ENCODE peak calls at places on chromosome 1, in five cellular contexts. One of them, this sample, is unnamed.

GRCh38 chr1:8412183-8412831 is 94.4 kb downstream of the SLC45A1 start:
- DNase-seq in mucosa of descending colon: no peak
- DNase-seq in GM13976: no peak
- DNase-seq in IMR-90: peak; percentile 91
- DNase-seq in neural progenitor cell: no peak
- DNase-seq in this sample: peak; percentile 83

GRCh38 chr1:196056966-196057365 is 551.3 kb downstream of the KCNT2 start:
- DNase-seq in mucosa of descending colon: no peak
- DNase-seq in GM13976: no peak
- DNase-seq in IMR-90: no peak
- DNase-seq in neural progenitor cell: peak; percentile 56
- DNase-seq in this sample: no peak

GRCh38 chr1:4684849-4685248 is 30.4 kb downstream of the AJAP1 start:
- DNase-seq in mucosa of descending colon: no peak
- DNase-seq in GM13976: no peak
- DNase-seq in IMR-90: no peak
- DNase-seq in neural progenitor cell: peak; percentile 67
- DNase-seq in this sample: peak; percentile 19

GRCh38 chr1:179187708-179188471 is 41.6 kb downstream of the ABL2 start:
- DNase-seq in mucosa of descending colon: no peak
- DNase-seq in GM13976: no peak
- DNase-seq in IMR-90: peak; percentile 22
- DNase-seq in neural progenitor cell: no peak
- DNase-seq in this sample: no peak

GRCh38 chr1:78511334-78511733 is 20.6 kb downstream of the PTGFR start:
- DNase-seq in mucosa of descending colon: no peak
- DNase-seq in GM13976: no peak
- DNase-seq in IMR-90: no peak
- DNase-seq in neural progenitor cell: no peak
- DNase-seq in this sample: no peak

GRCh38 chr1:78797108-78797781 is 147.6 kb downstream of the IFI44 start:
- DNase-seq in mucosa of descending colon: no peak
- DNase-seq in GM13976: no peak
- DNase-seq in IMR-90: no peak
- DNase-seq in neural progenitor cell: no peak
- DNase-seq in this sample: no peak

GRCh38 chr1:22131875-22132486 is 10.9 kb downstream of the WNT4 start:
- DNase-seq in mucosa of descending colon: no peak
- DNase-seq in GM13976: peak; percentile 91
- DNase-seq in IMR-90: no peak
- DNase-seq in neural progenitor cell: peak; percentile 82
- DNase-seq in this sample: peak; percentile 90

GRCh38 chr1:234842726-234843641 is 233.0 kb upstream of the IRF2BP2 start:
- DNase-seq in mucosa of descending colon: peak; percentile 61
- DNase-seq in GM13976: peak; percentile 69
- DNase-seq in IMR-90: peak; percentile 27
- DNase-seq in neural progenitor cell: no peak
- DNase-seq in this sample: peak; percentile 71

GRCh38 chr1:71593523-71593922 is 512.7 kb upstream of the ZRANB2 start:
- DNase-seq in mucosa of descending colon: no peak
- DNase-seq in GM13976: no peak
- DNase-seq in IMR-90: peak; percentile 1
- DNase-seq in neural progenitor cell: peak; percentile 31
- DNase-seq in this sample: no peak

GRCh38 chr1:44842763-44843655 is at the start of gene PTCH2:
- DNase-seq in mucosa of descending colon: peak; percentile 67
- DNase-seq in GM13976: peak; percentile 79
- DNase-seq in IMR-90: peak; percentile 53
- DNase-seq in neural progenitor cell: peak; percentile 94
- DNase-seq in this sample: peak; percentile 96

GRCh38 chr1:94022471-94023189 is 98.3 kb downstream of the ABCA4 start:
- DNase-seq in mucosa of descending colon: no peak
- DNase-seq in GM13976: no peak
- DNase-seq in IMR-90: peak; percentile 96
- DNase-seq in neural progenitor cell: no peak
- DNase-seq in this sample: peak; percentile 97

GRCh38 chr1:62271932-62272728 is 47.1 kb downstream of the KANK4 start:
- DNase-seq in mucosa of descending colon: no peak
- DNase-seq in GM13976: peak; percentile 47
- DNase-seq in IMR-90: no peak
- DNase-seq in neural progenitor cell: peak; percentile 38
- DNase-seq in this sample: no peak

This sample was measured in osteoblast.